ENCODE peak calls at places on chromosomes 12 and 14, in five cellular contexts. One of them, this sample, is unnamed.

GRCh38 chr14:105860615-105861580 is 334.5 kb downstream of the TMEM121 start:
- DNase-seq in Peyer's patch: peak
- DNase-seq in GM13977: peak
- DNase-seq in GM10248: no peak
- DNase-seq in K562: no peak
- DNase-seq in this sample: no peak

GRCh38 chr14:89378119-89378518 is 38.9 kb downstream of the FOXN3 start:
- DNase-seq in Peyer's patch: no peak
- DNase-seq in K562: no peak
- DNase-seq in GM13977: peak
- DNase-seq in GM10248: peak
- DNase-seq in this sample: no peak

GRCh38 chr12:82688035-82688501 is 1.4 kb downstream of the TMTC2 start:
- DNase-seq in GM13977: no peak
- DNase-seq in K562: no peak
- DNase-seq in Peyer's patch: no peak
- DNase-seq in GM10248: no peak
- DNase-seq in this sample: no peak

GRCh38 chr14:101849125-101849524 is 87.6 kb downstream of the PPP2R5C start:
- DNase-seq in Peyer's patch: peak
- DNase-seq in K562: peak
- DNase-seq in GM13977: peak
- DNase-seq in GM10248: peak
- DNase-seq in this sample: no peak

GRCh38 chr12:77724367-77724957 is 106.2 kb upstream of the NAV3 start:
- DNase-seq in GM10248: no peak
- DNase-seq in K562: no peak
- DNase-seq in GM13977: no peak
- DNase-seq in Peyer's patch: no peak
- DNase-seq in this sample: peak

GRCh38 chr12:47941475-47942326 is 21.7 kb upstream of the TMEM106C start:
- DNase-seq in GM13977: no peak
- DNase-seq in Peyer's patch: no peak
- DNase-seq in GM10248: no peak
- DNase-seq in K562: no peak
- DNase-seq in this sample: no peak

GRCh38 chr12:127401005-127401404 is 866.0 kb upstream of the TMEM132C start:
- DNase-seq in K562: no peak
- DNase-seq in GM10248: no peak
- DNase-seq in GM13977: no peak
- DNase-seq in Peyer's patch: no peak
- DNase-seq in this sample: no peak

GRCh38 chr14:44914849-44915248 is 46.9 kb downstream of the KLHL28 start:
- DNase-seq in Peyer's patch: no peak
- DNase-seq in GM10248: no peak
- DNase-seq in K562: no peak
- DNase-seq in GM13977: no peak
- DNase-seq in this sample: no peak

GRCh38 chr14:50768693-50769092 is 62.3 kb downstream of the NIN start:
- DNase-seq in Peyer's patch: no peak
- DNase-seq in K562: no peak
- DNase-seq in GM13977: no peak
- DNase-seq in GM10248: no peak
- DNase-seq in this sample: no peak

GRCh38 chr14:74616507-74616906 is 4.5 kb upstream of the LTBP2 start:
- DNase-seq in GM13977: no peak
- DNase-seq in Peyer's patch: no peak
- DNase-seq in K562: peak
- DNase-seq in GM10248: no peak
- DNase-seq in this sample: no peak

GRCh38 chr12:85711735-85712390 is 124.3 kb downstream of the RASSF9 start:
- DNase-seq in K562: no peak
- DNase-seq in Peyer's patch: peak
- DNase-seq in GM13977: no peak
- DNase-seq in GM10248: no peak
- DNase-seq in this sample: no peak

GRCh38 chr12:16523570-16524331 is 82.2 kb downstream of the LMO3 start:
- DNase-seq in K562: no peak
- DNase-seq in GM13977: no peak
- DNase-seq in GM10248: no peak
- DNase-seq in Peyer's patch: no peak
- DNase-seq in this sample: no peak

GRCh38 chr14:55131782-55132181 is 2.7 kb downstream of the LGALS3 start:
- DNase-seq in GM13977: no peak
- DNase-seq in K562: no peak
- DNase-seq in Peyer's patch: peak
- DNase-seq in GM10248: no peak
- DNase-seq in this sample: no peak

GRCh38 chr12:121579190-121579791 is 1.5 kb downstream of the KDM2B start:
- DNase-seq in GM13977: peak
- DNase-seq in Peyer's patch: peak
- DNase-seq in K562: peak
- DNase-seq in GM10248: peak
- DNase-seq in this sample: peak

GRCh38 chr14:56580317-56580711 is 716 bp downstream of the TMEM260 start:
- DNase-seq in GM13977: no peak
- DNase-seq in GM10248: no peak
- DNase-seq in Peyer's patch: no peak
- DNase-seq in K562: no peak
- DNase-seq in this sample: no peak

GRCh38 chr12:5770727-5771126 is 174.3 kb downstream of the ANO2 start:
- DNase-seq in GM10248: no peak
- DNase-seq in K562: no peak
- DNase-seq in GM13977: no peak
- DNase-seq in Peyer's patch: no peak
- DNase-seq in this sample: no peak

GRCh38 chr12:103779410-103780092 is 61.5 kb downstream of the NT5DC3 start:
- DNase-seq in Peyer's patch: no peak
- DNase-seq in GM13977: no peak
- DNase-seq in GM10248: no peak
- DNase-seq in K562: no peak
- DNase-seq in this sample: no peak

GRCh38 chr12:94140556-94140955 is 7.8 kb upstream of the PLXNC1 start:
- DNase-seq in Peyer's patch: peak
- DNase-seq in K562: peak
- DNase-seq in GM10248: peak
- DNase-seq in GM13977: peak
- DNase-seq in this sample: peak

DNA sequence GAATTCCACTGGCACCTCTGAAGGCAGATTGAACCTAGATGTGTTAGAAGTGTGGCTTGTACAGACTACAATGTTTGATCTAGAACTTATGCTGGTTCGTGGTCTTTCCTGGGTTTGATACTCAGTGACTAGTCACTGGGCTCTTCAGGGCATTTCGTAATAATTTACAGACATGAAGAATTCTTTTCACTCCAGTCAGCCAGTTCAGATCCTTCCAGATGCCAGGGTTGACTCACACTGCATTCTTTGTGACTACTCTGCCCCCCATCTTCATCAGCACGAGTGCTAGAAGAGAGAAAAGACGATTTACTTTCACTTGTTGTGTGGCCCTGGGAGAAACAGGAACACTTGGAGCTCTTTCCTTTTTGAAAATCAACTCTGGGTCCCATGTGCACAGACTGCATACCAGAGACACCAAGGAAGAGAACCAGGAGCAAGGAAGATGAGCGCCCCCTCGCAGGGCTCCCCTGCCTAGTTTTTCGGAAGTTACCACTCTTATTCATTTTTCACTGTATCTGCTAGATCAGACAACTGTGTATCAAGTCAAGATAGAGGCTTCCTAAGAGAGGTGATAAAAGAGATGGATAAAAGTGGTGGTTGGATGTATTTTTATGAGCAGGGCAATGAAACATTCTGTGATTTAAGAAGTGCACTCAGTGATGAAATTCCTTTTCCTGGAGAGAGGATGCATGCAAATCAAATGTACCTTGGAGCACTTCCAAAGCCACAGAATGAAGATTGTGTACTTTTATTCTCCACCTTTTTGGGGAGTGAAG is 33.5 kb upstream of the EVL start:
- DNase-seq in K562: no peak
- DNase-seq in GM10248: no peak
- DNase-seq in GM13977: no peak
- DNase-seq in Peyer's patch: no peak
- DNase-seq in this sample: no peak
- TF ChIP-seq CTCF in K562: peak
- TF ChIP-seq CTCF in GM10248: no peak
- TF ChIP-seq CTCF in GM13977: no peak
- TF ChIP-seq CTCF in Peyer's patch: no peak
- TF ChIP-seq CTCF in this sample: no peak

DNA sequence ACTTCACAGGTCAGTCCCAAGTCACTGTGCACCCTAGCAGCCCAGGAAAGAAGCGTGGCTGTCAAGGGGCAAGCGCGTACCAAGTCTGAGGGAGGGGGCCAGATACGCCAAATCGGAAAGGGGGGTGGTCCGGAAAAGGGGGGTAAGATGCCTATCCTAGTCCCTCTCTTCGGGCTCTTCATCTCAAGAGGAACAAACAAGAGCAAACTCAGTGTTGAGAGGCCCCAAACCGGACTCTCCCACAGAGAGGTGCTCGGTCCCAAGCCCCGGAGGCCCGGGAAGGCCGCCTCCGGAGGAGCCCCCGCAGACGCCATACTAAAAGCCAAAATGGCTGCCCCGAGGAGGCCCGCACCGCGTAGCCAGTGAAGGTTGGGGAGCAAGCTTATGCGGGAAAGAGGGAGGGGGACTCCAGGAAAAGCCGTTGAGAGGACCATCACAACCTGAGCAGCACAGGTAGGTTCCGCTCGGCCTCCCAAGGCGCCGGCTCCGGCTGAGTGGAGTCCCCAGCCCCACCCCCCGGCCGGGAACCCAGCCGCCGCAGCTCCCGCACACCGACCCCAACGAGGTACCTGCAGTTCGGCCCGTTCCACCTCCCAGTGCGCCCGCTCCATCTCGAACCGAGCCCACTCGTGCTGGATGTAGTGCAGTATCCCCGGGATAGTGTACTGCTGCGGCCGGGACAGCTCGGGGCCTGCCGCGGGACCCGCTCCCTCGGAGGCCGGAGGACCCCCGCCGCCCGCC is at the start of gene AP4S1:
- DNase-seq in GM13977: peak
- DNase-seq in K562: peak
- DNase-seq in GM10248: peak
- DNase-seq in Peyer's patch: peak
- DNase-seq in this sample: peak
- TF ChIP-seq CTCF in GM13977: no peak
- TF ChIP-seq CTCF in K562: no peak
- TF ChIP-seq CTCF in GM10248: no peak
- TF ChIP-seq CTCF in Peyer's patch: no peak
- TF ChIP-seq CTCF in this sample: no peak

DNA sequence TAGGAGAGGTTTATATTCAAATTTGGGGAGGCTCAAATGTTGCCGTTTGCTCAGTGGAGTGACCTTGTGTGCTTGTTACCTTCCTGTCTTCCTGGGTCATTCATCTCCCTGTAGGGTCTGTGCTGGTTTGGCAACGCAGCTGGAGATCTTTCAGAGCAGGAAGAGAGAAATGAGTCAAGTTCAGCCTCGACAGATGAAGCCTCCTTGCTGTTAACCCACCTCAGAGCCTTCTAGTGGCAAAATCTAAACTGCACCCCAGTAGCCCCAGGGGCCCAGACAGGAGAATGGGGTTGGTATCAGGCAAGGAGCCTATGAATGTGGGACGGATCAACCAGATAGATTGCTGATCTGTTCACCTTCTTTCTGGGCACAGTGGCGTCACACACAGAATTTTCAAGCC is 999.3 kb downstream of the VRK1 start:
- DNase-seq in K562: no peak
- DNase-seq in Peyer's patch: no peak
- DNase-seq in GM10248: no peak
- DNase-seq in GM13977: no peak
- DNase-seq in this sample: no peak
- TF ChIP-seq CTCF in K562: no peak
- TF ChIP-seq CTCF in Peyer's patch: no peak
- TF ChIP-seq CTCF in GM10248: no peak
- TF ChIP-seq CTCF in GM13977: no peak
- TF ChIP-seq CTCF in this sample: no peak

GRCh38 chr12:112012775-112013600 is at the start of the genes ERP29 and TMEM116:
- DNase-seq in GM10248: peak
- DNase-seq in K562: peak
- DNase-seq in GM13977: peak
- DNase-seq in Peyer's patch: peak
- DNase-seq in this sample: peak
- TF ChIP-seq CTCF in GM10248: peak
- TF ChIP-seq CTCF in K562: peak
- TF ChIP-seq CTCF in GM13977: peak
- TF ChIP-seq CTCF in Peyer's patch: peak
- TF ChIP-seq CTCF in this sample: peak

GRCh38 chr12:29309320-29309902 is 71.6 kb downstream of the ERGIC2 start:
- DNase-seq in Peyer's patch: no peak
- DNase-seq in GM13977: no peak
- DNase-seq in K562: peak
- DNase-seq in GM10248: no peak
- DNase-seq in this sample: no peak
- TF ChIP-seq CTCF in Peyer's patch: no peak
- TF ChIP-seq CTCF in GM13977: peak
- TF ChIP-seq CTCF in K562: peak
- TF ChIP-seq CTCF in GM10248: peak
- TF ChIP-seq CTCF in this sample: peak

DNA sequence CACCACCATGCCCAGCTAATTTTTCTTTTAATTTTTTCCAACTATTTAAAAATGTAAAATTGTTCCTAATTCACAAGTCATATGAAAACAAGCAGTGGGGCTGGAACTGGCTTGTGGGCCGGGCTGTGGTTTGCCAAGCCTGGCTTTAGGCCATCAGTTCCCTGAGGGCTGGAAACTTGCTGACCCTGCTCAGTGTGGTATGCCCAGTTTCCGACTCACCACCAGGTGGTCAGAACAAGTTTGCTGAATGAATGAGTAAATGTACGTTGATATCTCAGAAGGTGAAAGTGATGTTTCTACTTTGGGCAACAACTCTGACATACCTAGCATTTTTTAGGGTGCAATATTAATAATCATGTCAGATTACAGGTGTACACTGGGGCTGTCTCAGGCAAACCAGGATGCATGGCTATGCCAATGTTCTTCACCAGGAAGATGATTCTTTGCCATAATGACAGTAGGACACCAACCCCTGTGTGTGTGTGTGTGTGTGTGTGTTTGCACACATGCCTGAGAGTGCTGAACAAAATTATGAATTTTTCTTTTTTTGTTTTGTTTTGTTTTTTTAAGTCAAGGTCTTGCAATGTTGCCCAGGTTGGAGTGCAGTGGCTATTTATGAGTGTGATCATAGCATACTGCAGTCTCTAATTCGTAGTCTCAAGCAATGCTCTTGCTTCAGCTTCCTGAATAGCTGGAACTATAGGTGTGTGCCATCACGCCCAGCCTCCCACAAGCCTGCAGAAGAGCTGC is 106.1 kb downstream of the PTPN11 start:
- DNase-seq in Peyer's patch: no peak
- DNase-seq in GM10248: no peak
- DNase-seq in K562: no peak
- DNase-seq in GM13977: no peak
- DNase-seq in this sample: no peak
- TF ChIP-seq CTCF in Peyer's patch: no peak
- TF ChIP-seq CTCF in GM10248: no peak
- TF ChIP-seq CTCF in K562: no peak
- TF ChIP-seq CTCF in GM13977: no peak
- TF ChIP-seq CTCF in this sample: peak